ENCODE peak calls at places on chromosomes 7 and 10, in ten cellular contexts. W is NB4; I is right cardiac atrium; F is WTC11; R is GM19239; Q is LoVo; O is effector CD8-positive, alpha-beta T cell; J is activated CD8-positive, alpha-beta memory T cell treated with anti-CD3 and anti-CD28 coated beads for 1 hour; E is H1; M is GF-D8. D is an unnamed sample.

GRCh38 chr7:1725199-1725701 is 55.2 kb downstream of the ELFN1 start:
- DNase-seq in M (no peak), O (no peak), J (no peak), W (no peak), F (peak; percentile 63), R (no peak), Q (no peak), E (no peak), I (peak; percentile 89), D (no peak)

GRCh38 chr7:2558620-2559282 is at the start of gene IQCE:
- DNase-seq in F (peak; percentile 98), W (peak; percentile 96), J (peak; percentile 88), Q (peak; percentile 95), E (peak; percentile 98), M (peak; percentile 72), R (peak; percentile 86), O (peak; percentile 76), I (peak; percentile 99), D (peak; percentile 98)

GRCh38 chr7:135321556-135321955 is 87.9 kb downstream of the STRA8 start:
- DNase-seq in J (no peak), R (no peak), O (no peak), I (no peak), Q (no peak), E (no peak), F (no peak), W (peak; percentile 45), M (no peak), D (no peak)

GRCh38 chr7:21184956-21185355 is 242.9 kb upstream of the SP4 start:
- DNase-seq in E (no peak), I (no peak), J (no peak), R (no peak), F (no peak), W (no peak), O (no peak), M (no peak), Q (no peak), D (no peak)

GRCh38 chr7:50721661-50722259 is 60.9 kb downstream of the GRB10 start:
- DNase-seq in E (no peak), Q (no peak), M (no peak), R (no peak), O (no peak), W (no peak), F (no peak), I (peak; percentile 70), J (no peak), D (no peak)

GRCh38 chr7:45192546-45193177 is 35.1 kb downstream of the RAMP3 start:
- DNase-seq in J (no peak), F (no peak), Q (no peak), I (no peak), E (no peak), O (no peak), W (peak; percentile 81), M (peak; percentile 92), R (no peak), D (no peak)

GRCh38 chr10:89224697-89225443 is 17.8 kb upstream of the CH25H start:
- DNase-seq in J (no peak), O (peak; percentile 4), R (no peak), W (no peak), Q (no peak), M (no peak), E (no peak), I (peak; percentile 72), F (no peak), D (no peak)

GRCh38 chr10:103149991-103150622 is 43.0 kb downstream of the NT5C2 start:
- DNase-seq in F (no peak), E (no peak), I (no peak), R (no peak), M (no peak), Q (no peak), W (no peak), O (no peak), J (no peak), D (no peak)

GRCh38 chr7:7220821-7221220 is 38.5 kb downstream of the C1GALT1 start:
- DNase-seq in Q (no peak), W (no peak), O (no peak), I (no peak), J (no peak), R (no peak), M (no peak), E (no peak), F (no peak), D (no peak)

GRCh38 chr10:10540383-10540782 is 477.3 kb upstream of the CELF2 start:
- DNase-seq in M (no peak), R (no peak), E (no peak), I (no peak), W (no peak), F (no peak), O (no peak), Q (no peak), J (no peak), D (no peak)

GRCh38 chr7:47779341-47779771 is 168.9 kb downstream of the PKD1L1 start:
- DNase-seq in F (no peak), J (no peak), I (no peak), W (no peak), E (no peak), R (no peak), Q (no peak), M (no peak), O (no peak), D (no peak)

GRCh38 chr7:135169141-135169935 is 1.2 kb downstream of the CYREN start:
- DNase-seq in Q (peak; percentile 31), O (no peak), E (peak; percentile 70), J (peak; percentile 27), F (peak; percentile 71), R (peak; percentile 55), W (peak; percentile 80), I (peak; percentile 69), M (peak; percentile 82), D (no peak)

GRCh38 chr10:128124813-128125403 is 1.3 kb downstream of the MKI67 start:
- DNase-seq in M (no peak), F (no peak), I (no peak), J (no peak), Q (no peak), R (no peak), E (no peak), O (no peak), W (peak; percentile 35), D (no peak)

GRCh38 chr7:29194594-29195417 is at the start of gene CHN2:
- DNase-seq in M (no peak), W (no peak), E (peak; percentile 82), O (no peak), J (peak; percentile 38), Q (peak; percentile 67), I (peak; percentile 77), F (peak; percentile 62), R (peak; percentile 23), D (peak; percentile 53)

GRCh38 chr10:13882112-13882711 is 295.4 kb downstream of the PRPF18 start:
- DNase-seq in F (no peak), R (no peak), O (no peak), Q (peak; percentile 50), W (peak; percentile 75), M (peak; percentile 57), E (peak; percentile 65), J (no peak), I (no peak), D (no peak)

GRCh38 chr10:99709480-99710229 is 22.3 kb downstream of the COX15 start:
- DNase-seq in Q (peak; percentile 8), W (no peak), R (no peak), J (no peak), E (no peak), F (peak; percentile 13), M (no peak), I (no peak), O (no peak), D (no peak)

GRCh38 chr7:47335071-47335470 is 246.8 kb downstream of the TNS3 start:
- DNase-seq in E (no peak), R (no peak), W (no peak), J (no peak), M (no peak), Q (no peak), I (no peak), O (no peak), F (no peak), D (no peak)

GRCh38 chr10:17026686-17027485 is 102.7 kb downstream of the CUBN start:
- DNase-seq in J (no peak), F (no peak), M (no peak), Q (no peak), R (no peak), W (no peak), E (no peak), O (no peak), I (no peak), D (no peak)

GRCh38 chr7:157577796-157578339 is 241.1 kb downstream of the DNAJB6 start:
- DNase-seq in Q (no peak), I (no peak), O (no peak), R (no peak), E (no peak), F (peak; percentile 6), J (no peak), M (no peak), W (no peak), D (no peak)

GRCh38 chr10:78972160-78972946 is 96.4 kb upstream of the ZMIZ1 start:
- DNase-seq in Q (no peak), O (no peak), F (no peak), M (no peak), R (no peak), E (no peak), I (peak; percentile 93), J (no peak), W (peak; percentile 22), D (peak; percentile 50)

GRCh38 chr10:63236113-63236935 is 103.2 kb downstream of the NRBF2 start:
- DNase-seq in F (no peak), E (no peak), W (peak; percentile 90), I (no peak), J (no peak), R (peak; percentile 16), M (peak; percentile 74), O (no peak), Q (peak; percentile 89), D (no peak)

GRCh38 chr7:114921636-114922150 is at the start of gene MDFIC:
- DNase-seq in O (no peak), R (no peak), F (peak; percentile 70), W (no peak), J (peak; percentile 25), I (no peak), Q (no peak), E (no peak), M (no peak), D (no peak)

GRCh38 chr7:44112231-44112996 is 8.3 kb downstream of the AEBP1 start:
- DNase-seq in E (no peak), R (no peak), W (no peak), Q (no peak), F (no peak), I (no peak), J (no peak), O (no peak), M (no peak), D (no peak)

GRCh38 chr7:145624618-145625017 is 492.0 kb upstream of the CNTNAP2 start:
- DNase-seq in I (no peak), E (no peak), F (no peak), R (no peak), O (no peak), Q (no peak), J (no peak), M (no peak), W (no peak), D (no peak)

GRCh38 chr7:79241288-79242055 is 212.0 kb downstream of the MAGI2 start:
- DNase-seq in M (no peak), J (no peak), R (no peak), O (no peak), F (no peak), I (no peak), E (no peak), W (no peak), Q (no peak), D (no peak)

GRCh38 chr7:113100091-113100723 is 13.6 kb upstream of the GPR85 start:
- DNase-seq in O (no peak), W (no peak), F (no peak), E (no peak), Q (no peak), J (no peak), R (no peak), I (peak; percentile 45), M (no peak), D (no peak)

GRCh38 chr7:69677905-69678793 is 79.9 kb downstream of the AUTS2 start:
- DNase-seq in R (no peak), Q (no peak), E (no peak), M (no peak), J (no peak), I (no peak), O (no peak), W (peak; percentile 46), F (no peak), D (no peak)

GRCh38 chr10:95389982-95390381 is 99.2 kb upstream of the PDLIM1 start:
- DNase-seq in R (no peak), M (no peak), J (no peak), I (no peak), E (no peak), Q (no peak), F (no peak), O (no peak), W (peak; percentile 19), D (no peak)